ENCODE peak calls at places on chromosomes 11 and 22, in nine cellular contexts. X is neural progenitor cell; V is pancreas; I is naive thymus-derived CD4-positive, alpha-beta T cell; Y is Caco-2; W is heart left ventricle; P is esophagus squamous epithelium; G is fibroblast of lung; Q is body of pancreas. B is an unnamed sample. For H3K4me1, the result is how much of the 10 kb centered on the place peaks cover.

GRCh38 chr22:33018232-33018864 is 39.8 kb downstream of the SYN3 start:
- DNase-seq in P (no peak), G (peak), Y (peak), X (peak), W (no peak), V (no peak), Q (peak), I (peak), B (no peak)

GRCh38 chr11:104095791-104096190 is 59.4 kb downstream of the DDI1 start:
- DNase-seq in V (no peak), G (no peak), Q (no peak), X (no peak), W (no peak), Y (no peak), I (no peak), P (no peak), B (no peak)

GRCh38 chr22:20725987-20726558 is 47.8 kb upstream of the SERPIND1 start:
- DNase-seq in W (no peak), I (no peak), Y (no peak), Q (no peak), V (no peak), P (no peak), X (no peak), G (no peak), B (no peak)

GRCh38 chr11:75536786-75537629 is 11.3 kb upstream of the GDPD5 start:
- DNase-seq in X (no peak), Y (no peak), P (no peak), I (no peak), V (no peak), W (no peak), G (no peak), Q (no peak), B (no peak)

GRCh38 chr22:48919851-48920589 is 907.7 kb downstream of the BRD1 start:
- DNase-seq in Q (no peak), V (no peak), Y (no peak), G (no peak), X (no peak), W (no peak), P (no peak), I (no peak), B (no peak)

GRCh38 chr22:27952091-27952490 is 33.0 kb upstream of the PITPNB start:
- DNase-seq in P (no peak), W (no peak), G (peak), Q (no peak), Y (no peak), X (no peak), I (no peak), V (no peak), B (no peak)

GRCh38 chr22:30292069-30292970 is 3.0 kb upstream of the CASTOR1 start:
- DNase-seq in X (no peak), P (no peak), Q (no peak), V (no peak), G (no peak), W (no peak), Y (no peak), I (no peak), B (no peak)

GRCh38 chr11:76700177-76701100 is 29.9 kb upstream of the LRRC32 start:
- DNase-seq in I (no peak), W (peak), Q (no peak), G (peak), P (no peak), X (no peak), V (no peak), Y (peak), B (no peak)

GRCh38 chr11:65539401-65540289 is 14.8 kb downstream of the SCYL1 start:
- DNase-seq in Q (peak), V (peak), X (peak), Y (no peak), G (no peak), I (no peak), P (no peak), W (no peak), B (no peak)

GRCh38 chr11:45556851-45557707 is 108.3 kb downstream of the CHST1 start:
- DNase-seq in V (no peak), P (no peak), Q (no peak), I (no peak), G (peak), X (no peak), Y (no peak), W (no peak), B (no peak)

GRCh38 chr11:60974726-60975125 is 3.2 kb downstream of the CD6 start:
- DNase-seq in G (no peak), P (no peak), I (no peak), Y (peak), W (no peak), Q (no peak), V (no peak), X (no peak), B (no peak)

GRCh38 chr11:22795914-22796313 is 33.7 kb downstream of the SVIP start:
- DNase-seq in V (no peak), Y (no peak), P (no peak), G (no peak), W (no peak), Q (no peak), X (no peak), I (no peak), B (no peak)

GRCh38 chr22:49621601-49622210 is 206.0 kb downstream of the BRD1 start:
- DNase-seq in P (no peak), Y (no peak), Q (peak), I (no peak), G (no peak), W (peak), X (no peak), V (peak), B (no peak)

GRCh38 chr22:36510384-36510783 is 3.5 kb upstream of the FOXRED2 start:
- DNase-seq in Y (no peak), V (no peak), I (no peak), Q (no peak), P (no peak), W (no peak), G (peak), X (no peak), B (no peak)

GRCh38 chr11:115504279-115505158 is at the start of gene CADM1:
- DNase-seq in Q (peak), W (peak), Y (peak), I (peak), X (peak), P (peak), G (peak), V (peak), B (peak)

GRCh38 chr11:47583844-47584243 is 2.6 kb upstream of the FAM180B start:
- DNase-seq in Q (no peak), W (no peak), P (no peak), I (no peak), G (no peak), V (no peak), X (no peak), Y (no peak), B (no peak)

GRCh38 chr11:123111465-123111864 is 49.5 kb upstream of the HSPA8 start:
- DNase-seq in I (peak), W (no peak), V (no peak), X (peak), P (no peak), Q (no peak), G (peak), Y (no peak), B (no peak)

GRCh38 chr11:68867067-68867466 is 25.4 kb upstream of the CPT1A start:
- DNase-seq in P (no peak), I (no peak), Q (no peak), G (no peak), V (no peak), W (no peak), Y (no peak), X (no peak), B (no peak)

GRCh38 chr11:118287006-118287405 is 17.5 kb upstream of the CD3E start:
- DNase-seq in W (no peak), P (no peak), Q (no peak), V (no peak), X (no peak), Y (no peak), I (no peak), G (no peak), B (no peak)

GRCh38 chr11:113242767-113243397 is 71.5 kb upstream of the TTC12 start:
- DNase-seq in G (peak), I (peak), W (no peak), V (no peak), P (no peak), Y (no peak), X (peak), Q (no peak), B (no peak)

GRCh38 chr11:96037267-96037990 is 113.5 kb upstream of the MTMR2 start:
- DNase-seq in G (no peak), Q (no peak), Y (no peak), P (no peak), X (no peak), W (no peak), I (no peak), V (no peak), B (no peak)
- H3K4me3 ChIP-seq in G (no peak), Q (no peak), Y (no peak), P (peak), X (no peak), W (no peak), I (no peak), V (no peak), B (no peak)

GRCh38 chr11:16788141-16789060 is 50.0 kb downstream of the C11orf58 start:
- DNase-seq in W (peak), G (peak), I (peak), Q (peak), V (peak), P (no peak), X (peak), Y (peak), B (no peak)
- H3K4me1 ChIP-seq in W (half or more), G (under half), I (under half), Q (under half), V (under half), P (half or more), X (under half), Y (under half), B (under half)

DNA sequence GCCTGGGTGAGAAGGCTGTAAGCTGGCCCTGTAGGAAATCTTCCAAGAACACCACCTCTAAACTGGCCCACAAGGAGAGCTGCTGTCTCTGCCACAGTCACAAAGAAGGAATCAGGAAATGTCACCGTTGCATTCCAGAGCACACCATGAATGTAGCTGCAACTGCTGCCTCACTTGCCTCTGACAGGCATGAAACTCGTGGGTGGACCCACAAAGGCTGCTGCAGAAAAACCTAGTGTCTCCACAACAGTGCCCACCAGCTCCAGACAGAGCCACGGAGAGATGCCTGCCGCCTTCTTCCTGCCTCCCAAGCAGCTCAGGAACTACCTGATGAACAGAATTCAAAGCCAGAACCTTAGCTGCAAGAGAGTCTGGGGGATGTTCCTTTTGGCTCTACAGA is 10.5 kb downstream of the DNAJB13 start:
- DNase-seq in V (no peak), Q (no peak), I (no peak), Y (peak), W (no peak), P (no peak), G (no peak), X (no peak), B (no peak)
- H3K4me3 ChIP-seq in V (no peak), Q (no peak), I (no peak), Y (no peak), W (no peak), P (no peak), G (no peak), X (no peak), B (no peak)

GRCh38 chr11:35166369-35167360 is 27.7 kb downstream of the CD44 start:
- DNase-seq in W (no peak), G (peak), P (no peak), X (no peak), V (no peak), I (no peak), Q (no peak), Y (no peak), B (peak)

GRCh38 chr11:35162795-35163194 is 23.8 kb downstream of the CD44 start:
- DNase-seq in Q (no peak), G (peak), I (no peak), Y (no peak), V (no peak), W (no peak), X (no peak), P (no peak), B (no peak)

GRCh38 chr11:35163209-35163608 is 24.2 kb downstream of the CD44 start:
- DNase-seq in G (no peak), X (no peak), V (no peak), W (no peak), Q (no peak), P (no peak), Y (no peak), I (no peak), B (no peak)

GRCh38 chr11:35165416-35166368 is 26.7 kb downstream of the CD44 start:
- DNase-seq in W (no peak), G (peak), V (no peak), P (no peak), X (peak), I (peak), Y (no peak), Q (no peak), B (peak)

DNA sequence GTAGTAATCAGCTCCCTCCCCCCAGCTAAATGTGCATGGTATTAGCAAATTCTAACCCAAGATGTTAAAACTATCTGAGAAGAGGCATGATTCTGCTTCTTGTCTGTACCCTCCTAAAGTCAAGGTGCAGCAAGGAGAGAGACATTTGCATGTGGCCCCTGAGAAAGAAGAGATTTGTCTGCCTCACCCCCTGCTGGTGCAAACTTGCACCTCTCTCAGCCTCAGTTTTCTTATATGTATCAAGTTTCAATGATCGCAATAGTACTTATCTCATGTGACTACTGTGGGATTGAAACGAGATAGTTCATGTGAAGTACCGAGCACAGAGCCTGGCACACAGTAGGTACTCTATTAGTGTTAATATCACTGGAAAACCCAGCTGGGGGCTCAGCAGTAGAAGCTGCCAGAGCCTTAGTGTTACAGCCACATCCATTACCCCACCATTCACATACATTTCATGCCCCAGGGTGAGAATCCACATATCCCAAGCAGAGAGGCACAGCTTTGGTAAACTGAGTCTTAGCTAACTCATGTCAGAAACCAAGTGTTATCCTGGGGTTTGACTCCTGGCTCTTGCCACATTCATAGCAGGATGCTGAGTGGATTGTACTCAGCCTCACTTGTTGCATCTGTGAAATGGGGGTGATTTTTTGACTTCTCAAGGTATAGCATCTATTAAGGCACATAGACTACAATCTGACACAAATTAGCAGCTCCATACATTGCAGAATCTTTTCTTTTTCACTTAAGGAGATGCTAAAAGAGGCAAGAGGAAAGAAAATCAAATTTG is 24.9 kb downstream of the CD44 start:
- DNase-seq in Q (no peak), V (no peak), X (no peak), I (peak), Y (no peak), P (no peak), G (no peak), W (no peak), B (no peak)
- H3K4me1 ChIP-seq in Q (half or more), V (under half), X (under half), I (half or more), Y (under half), P (half or more), G (half or more), W (half or more), B (half or more)

GRCh38 chr22:23524226-23524625 is 55.9 kb downstream of the IGLL1 start:
- DNase-seq in W (peak), Y (no peak), I (no peak), G (no peak), X (no peak), Q (no peak), P (no peak), V (no peak), B (no peak)

GRCh38 chr22:23523746-23524145 is 56.3 kb downstream of the IGLL1 start:
- DNase-seq in I (no peak), Q (no peak), Y (no peak), P (no peak), G (no peak), X (no peak), V (no peak), W (peak), B (no peak)

GRCh38 chr22:23520875-23521441 is 59.1 kb downstream of the IGLL1 start:
- DNase-seq in W (peak), Q (no peak), G (peak), V (peak), X (peak), P (no peak), Y (peak), I (no peak), B (peak)

GRCh38 chr22:23521442-23522113 is 58.5 kb downstream of the IGLL1 start:
- DNase-seq in I (peak), W (peak), V (peak), Y (peak), G (peak), X (peak), Q (peak), P (no peak), B (peak)

GRCh38 chr22:23522642-23523251 is 57.3 kb downstream of the IGLL1 start:
- DNase-seq in Q (no peak), V (peak), W (peak), P (no peak), X (peak), G (no peak), Y (no peak), I (no peak), B (peak)
- H3K4me3 ChIP-seq in Q (no peak), V (peak), W (peak), P (no peak), X (peak), G (no peak), Y (no peak), I (no peak), B (peak)

B was measured in ascending aorta.